ENCODE peak calls at places on chromosomes 2 and 18, in seven cellular contexts. A, G, W, Q, K, X and B are unnamed samples.

GRCh38 chr2:169141713-169142352 is 72.5 kb downstream of the DHRS9 start:
- DNase-seq in A (peak; percentile 60), G (peak; percentile 72), W (peak; percentile 51), Q (peak; percentile 62), K (peak; percentile 82), X (peak; percentile 39), B (peak; percentile 35)

GRCh38 chr2:200127852-200128251 is 172.5 kb downstream of the MAIP1 start:
- DNase-seq in A (no peak), G (peak; percentile 59), W (no peak), Q (peak; percentile 67), K (no peak), X (no peak), B (no peak)

GRCh38 chr2:220994841-220995240 is 577.3 kb downstream of the EPHA4 start:
- DNase-seq in A (no peak), G (no peak), W (no peak), Q (no peak), K (no peak), X (no peak), B (no peak)

GRCh38 chr18:46156124-46156745 is 52.0 kb downstream of the HAUS1 start:
- DNase-seq in A (peak; percentile 55), G (no peak), W (no peak), Q (no peak), K (no peak), X (no peak), B (no peak)

GRCh38 chr2:190717306-190717705 is 68.4 kb downstream of the NAB1 start:
- DNase-seq in A (no peak), G (no peak), W (no peak), Q (no peak), K (no peak), X (no peak), B (no peak)

GRCh38 chr18:69397096-69397495 is 3.6 kb upstream of the DOK6 start:
- DNase-seq in A (no peak), G (peak; percentile 46), W (no peak), Q (peak; percentile 46), K (peak; percentile 12), X (no peak), B (no peak)

GRCh38 chr2:84938194-84938879 is 32.6 kb upstream of the KCMF1 start:
- DNase-seq in A (no peak), G (peak; percentile 38), W (no peak), Q (no peak), K (peak; percentile 50), X (no peak), B (no peak)

GRCh38 chr2:138373993-138374408 is 127.6 kb upstream of the SPOPL start:
- DNase-seq in A (no peak), G (peak; percentile 59), W (peak; percentile 31), Q (peak; percentile 21), K (peak; percentile 59), X (no peak), B (peak; percentile 38)

GRCh38 chr2:160207804-160208661 is 8.0 kb upstream of the ITGB6 start:
- DNase-seq in A (no peak), G (peak; percentile 90), W (no peak), Q (peak; percentile 74), K (peak; percentile 98), X (peak; percentile 46), B (peak; percentile 66)

GRCh38 chr2:97871096-97871780 is 124.5 kb downstream of the TMEM131 start:
- DNase-seq in A (no peak), G (peak; percentile 88), W (no peak), Q (peak; percentile 85), K (peak; percentile 97), X (no peak), B (peak; percentile 20)

GRCh38 chr2:71637168-71637567 is 183.8 kb downstream of the DYSF start:
- DNase-seq in A (no peak), G (no peak), W (no peak), Q (no peak), K (no peak), X (no peak), B (no peak)

GRCh38 chr2:215144106-215144875 is 5.9 kb upstream of the ABCA12 start:
- DNase-seq in A (no peak), G (no peak), W (no peak), Q (no peak), K (no peak), X (no peak), B (no peak)

GRCh38 chr2:238722883-238723282 is 125.0 kb upstream of the TWIST2 start:
- DNase-seq in A (no peak), G (no peak), W (no peak), Q (no peak), K (no peak), X (no peak), B (no peak)

GRCh38 chr18:3383381-3383915 is 66.5 kb upstream of the TGIF1 start:
- DNase-seq in A (no peak), G (no peak), W (no peak), Q (no peak), K (no peak), X (no peak), B (no peak)

GRCh38 chr2:112161431-112162145 is 23.4 kb downstream of the FBLN7 start:
- DNase-seq in A (no peak), G (no peak), W (peak; percentile 13), Q (no peak), K (no peak), X (no peak), B (no peak)

GRCh38 chr2:174263989-174264388 is 15.7 kb upstream of the OLA1 start:
- DNase-seq in A (no peak), G (peak; percentile 85), W (no peak), Q (peak; percentile 78), K (peak; percentile 91), X (no peak), B (no peak)

GRCh38 chr2:105443610-105444598 is 45.1 kb upstream of the FHL2 start:
- DNase-seq in A (no peak), G (no peak), W (no peak), Q (no peak), K (peak; percentile 30), X (no peak), B (no peak)

GRCh38 chr18:59623456-59624383 is 73.5 kb downstream of the CCBE1 start:
- DNase-seq in A (no peak), G (peak; percentile 80), W (no peak), Q (peak; percentile 45), K (peak; percentile 19), X (no peak), B (peak; percentile 82)

GRCh38 chr18:45920367-45920766 is 46.8 kb downstream of the EPG5 start:
- DNase-seq in A (peak; percentile 23), G (peak; percentile 85), W (no peak), Q (peak; percentile 30), K (peak; percentile 60), X (peak; percentile 78), B (peak; percentile 54)

GRCh38 chr2:149989447-149990063 is 402.0 kb upstream of the MMADHC start:
- DNase-seq in A (no peak), G (peak; percentile 16), W (no peak), Q (no peak), K (peak; percentile 97), X (no peak), B (peak; percentile 38)

GRCh38 chr2:201964631-201965206 is 68.9 kb upstream of the FZD7 start:
- DNase-seq in A (no peak), G (no peak), W (no peak), Q (no peak), K (no peak), X (no peak), B (peak; percentile 76)

GRCh38 chr2:50956886-50957285 is 75.0 kb downstream of the NRXN1 start:
- DNase-seq in A (no peak), G (no peak), W (no peak), Q (no peak), K (peak; percentile 18), X (no peak), B (no peak)

GRCh38 chr2:140597205-140597604 is 1533.6 kb downstream of the LRP1B start:
- DNase-seq in A (no peak), G (no peak), W (no peak), Q (no peak), K (no peak), X (no peak), B (no peak)

GRCh38 chr2:127541849-127542630 is 6.6 kb downstream of the MYO7B start:
- DNase-seq in A (no peak), G (peak; percentile 19), W (no peak), Q (no peak), K (no peak), X (no peak), B (no peak)

GRCh38 chr2:50777954-50778353 is 254.0 kb downstream of the NRXN1 start:
- DNase-seq in A (no peak), G (no peak), W (no peak), Q (no peak), K (no peak), X (no peak), B (no peak)

GRCh38 chr2:109331864-109332848 is 203.2 kb downstream of the SH3RF3 start:
- DNase-seq in A (peak; percentile 92), G (peak; percentile 98), W (no peak), Q (peak; percentile 90), K (peak; percentile 95), X (peak; percentile 67), B (peak; percentile 73)
- H3K4me3 ChIP-seq in A (peak overlapping the region; percentile 60), G (peak overlapping the region; percentile 39), W (no peak overlapping the region), Q (peak overlapping the region; percentile 32), K (peak overlapping the region; percentile 66), X (peak overlapping the region; percentile 40), B (no peak overlapping the region)

DNA sequence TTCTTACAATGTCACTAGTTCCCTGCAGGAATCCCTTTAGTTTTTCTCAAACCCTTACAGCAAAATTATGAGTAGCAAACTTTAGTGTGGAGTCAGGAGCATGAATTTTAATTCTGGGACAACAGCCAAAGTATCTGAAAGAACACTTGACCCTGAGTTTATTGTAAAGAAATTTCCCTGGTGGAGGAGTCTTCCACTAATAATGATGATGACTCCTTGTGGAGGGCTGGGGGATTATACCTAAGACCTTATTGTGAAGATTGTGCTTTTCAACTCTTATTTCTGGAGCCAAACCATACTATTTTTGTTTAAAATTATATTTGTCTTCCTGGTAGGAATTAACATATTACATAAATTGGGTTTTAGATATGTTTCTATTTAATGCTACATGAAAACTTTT is 217.0 kb downstream of the MYO3B start:
- DNase-seq in A (no peak), G (no peak), W (no peak), Q (no peak), K (peak; percentile 67), X (no peak), B (no peak)
- TF ChIP-seq CTCF in A (no peak), G (no peak), W (peak; percentile 41), Q (peak; percentile 14), K (peak; percentile 71), X (no peak), B (peak; percentile 38)

GRCh38 chr2:7571701-7572100 is 654.5 kb downstream of the RNF144A start:
- DNase-seq in A (no peak), G (no peak), W (no peak), Q (no peak), K (no peak), X (no peak), B (no peak)
- H3K4me3 ChIP-seq in A (no peak overlapping the region), G (no peak overlapping the region), W (no peak overlapping the region), Q (no peak overlapping the region), K (no peak overlapping the region), X (no peak overlapping the region), B (no peak overlapping the region)

GRCh38 chr2:45612265-45612664 is 1.2 kb upstream of the SRBD1 start:
- DNase-seq in A (no peak), G (no peak), W (no peak), Q (no peak), K (peak; percentile 33), X (no peak), B (no peak)

GRCh38 chr2:45611020-45611737 is at the start of gene SRBD1:
- DNase-seq in A (peak; percentile 95), G (peak; percentile 92), W (peak; percentile 95), Q (peak; percentile 92), K (peak; percentile 98), X (peak; percentile 92), B (peak; percentile 77)

GRCh38 chr2:45606801-45607200 is 4.3 kb downstream of the SRBD1 start:
- DNase-seq in A (no peak), G (no peak), W (no peak), Q (no peak), K (no peak), X (no peak), B (no peak)

GRCh38 chr2:45610281-45611019 is 617 bp downstream of the SRBD1 start:
- DNase-seq in A (peak; percentile 65), G (peak; percentile 72), W (peak; percentile 57), Q (peak; percentile 56), K (peak; percentile 67), X (peak; percentile 48), B (peak; percentile 45)

GRCh38 chr2:45607701-45608100 is 3.4 kb downstream of the SRBD1 start:
- DNase-seq in A (no peak), G (peak; percentile 34), W (no peak), Q (peak; percentile 36), K (peak; percentile 69), X (no peak), B (no peak)
- TF ChIP-seq CTCF in A (peak; percentile 56), G (peak; percentile 62), W (peak; percentile 65), Q (peak; percentile 71), K (peak; percentile 78), X (peak; percentile 16), B (peak; percentile 55)